ENCODE peak calls at places on chromosomes 16 and 17, in ten cellular contexts. One of them, this sample, is unnamed.

GRCh38 chr17:400257-400656 is 47.6 kb upstream of the RPH3AL start:
- DNase-seq in activated T-cell treated with anti-CD3 and anti-CD28 coated beads, Interleukin-2, amount 50 U/mL, for 24 hours: no peak
- DNase-seq in cardiac muscle cell: no peak
- DNase-seq in astrocyte: no peak
- DNase-seq in RCC 7860: no peak
- DNase-seq in brain microvascular endothelial cell: no peak
- DNase-seq in CMK: no peak
- DNase-seq in germinal center: no peak
- DNase-seq in stimulated activated CD4-positive, alpha-beta T cell treated with anti-CD3 and anti-CD28 coated beads, TNF-alpha, amount 100 ng/mL, for 24 hours: no peak
- DNase-seq in substantia nigra: no peak
- DNase-seq in this sample: no peak

GRCh38 chr17:56595831-56596740 is 2.6 kb downstream of the NOG start:
- DNase-seq in activated T-cell treated with anti-CD3 and anti-CD28 coated beads, Interleukin-2, amount 50 U/mL, for 24 hours: peak; percentile 51
- DNase-seq in cardiac muscle cell: no peak
- DNase-seq in astrocyte: no peak
- DNase-seq in RCC 7860: peak; percentile 34
- DNase-seq in brain microvascular endothelial cell: no peak
- DNase-seq in CMK: no peak
- DNase-seq in germinal center: no peak
- DNase-seq in stimulated activated CD4-positive, alpha-beta T cell treated with anti-CD3 and anti-CD28 coated beads, TNF-alpha, amount 100 ng/mL, for 24 hours: no peak
- DNase-seq in substantia nigra: no peak
- DNase-seq in this sample: no peak

GRCh38 chr17:43799047-43799446 is 18.8 kb downstream of the CFAP97D1 start:
- DNase-seq in activated T-cell treated with anti-CD3 and anti-CD28 coated beads, Interleukin-2, amount 50 U/mL, for 24 hours: no peak
- DNase-seq in cardiac muscle cell: no peak
- DNase-seq in astrocyte: no peak
- DNase-seq in RCC 7860: no peak
- DNase-seq in brain microvascular endothelial cell: no peak
- DNase-seq in CMK: no peak
- DNase-seq in germinal center: no peak
- DNase-seq in stimulated activated CD4-positive, alpha-beta T cell treated with anti-CD3 and anti-CD28 coated beads, TNF-alpha, amount 100 ng/mL, for 24 hours: no peak
- DNase-seq in substantia nigra: no peak
- DNase-seq in this sample: no peak

GRCh38 chr17:45345554-45346254 is 28.9 kb upstream of the MAP3K14 start:
- DNase-seq in activated T-cell treated with anti-CD3 and anti-CD28 coated beads, Interleukin-2, amount 50 U/mL, for 24 hours: no peak
- DNase-seq in cardiac muscle cell: peak; percentile 95
- DNase-seq in astrocyte: peak; percentile 66
- DNase-seq in RCC 7860: no peak
- DNase-seq in brain microvascular endothelial cell: peak; percentile 25
- DNase-seq in CMK: no peak
- DNase-seq in germinal center: no peak
- DNase-seq in stimulated activated CD4-positive, alpha-beta T cell treated with anti-CD3 and anti-CD28 coated beads, TNF-alpha, amount 100 ng/mL, for 24 hours: no peak
- DNase-seq in substantia nigra: no peak
- DNase-seq in this sample: no peak

GRCh38 chr16:19567560-19567959 is 12.1 kb downstream of the VPS35L start:
- DNase-seq in activated T-cell treated with anti-CD3 and anti-CD28 coated beads, Interleukin-2, amount 50 U/mL, for 24 hours: no peak
- DNase-seq in cardiac muscle cell: no peak
- DNase-seq in astrocyte: no peak
- DNase-seq in RCC 7860: no peak
- DNase-seq in brain microvascular endothelial cell: no peak
- DNase-seq in CMK: no peak
- DNase-seq in germinal center: no peak
- DNase-seq in stimulated activated CD4-positive, alpha-beta T cell treated with anti-CD3 and anti-CD28 coated beads, TNF-alpha, amount 100 ng/mL, for 24 hours: no peak
- DNase-seq in substantia nigra: no peak
- DNase-seq in this sample: no peak

GRCh38 chr16:85709766-85710423 is 21.1 kb upstream of the GINS2 start:
- DNase-seq in activated T-cell treated with anti-CD3 and anti-CD28 coated beads, Interleukin-2, amount 50 U/mL, for 24 hours: no peak
- DNase-seq in cardiac muscle cell: no peak
- DNase-seq in astrocyte: no peak
- DNase-seq in RCC 7860: no peak
- DNase-seq in brain microvascular endothelial cell: no peak
- DNase-seq in CMK: no peak
- DNase-seq in germinal center: no peak
- DNase-seq in stimulated activated CD4-positive, alpha-beta T cell treated with anti-CD3 and anti-CD28 coated beads, TNF-alpha, amount 100 ng/mL, for 24 hours: no peak
- DNase-seq in substantia nigra: no peak
- DNase-seq in this sample: no peak

GRCh38 chr16:69709456-69710084 is 16.8 kb downstream of the NQO1 start:
- DNase-seq in activated T-cell treated with anti-CD3 and anti-CD28 coated beads, Interleukin-2, amount 50 U/mL, for 24 hours: no peak
- DNase-seq in cardiac muscle cell: peak; percentile 81
- DNase-seq in astrocyte: peak; percentile 51
- DNase-seq in RCC 7860: peak; percentile 60
- DNase-seq in brain microvascular endothelial cell: peak; percentile 29
- DNase-seq in CMK: no peak
- DNase-seq in germinal center: peak; percentile 51
- DNase-seq in stimulated activated CD4-positive, alpha-beta T cell treated with anti-CD3 and anti-CD28 coated beads, TNF-alpha, amount 100 ng/mL, for 24 hours: no peak
- DNase-seq in substantia nigra: no peak
- DNase-seq in this sample: peak; percentile 55

GRCh38 chr17:40516581-40517285 is 15.3 kb upstream of the TNS4 start:
- DNase-seq in activated T-cell treated with anti-CD3 and anti-CD28 coated beads, Interleukin-2, amount 50 U/mL, for 24 hours: peak; percentile 49
- DNase-seq in cardiac muscle cell: peak; percentile 22
- DNase-seq in astrocyte: peak; percentile 58
- DNase-seq in RCC 7860: peak; percentile 61
- DNase-seq in brain microvascular endothelial cell: no peak
- DNase-seq in CMK: peak; percentile 94
- DNase-seq in germinal center: peak; percentile 58
- DNase-seq in stimulated activated CD4-positive, alpha-beta T cell treated with anti-CD3 and anti-CD28 coated beads, TNF-alpha, amount 100 ng/mL, for 24 hours: no peak
- DNase-seq in substantia nigra: no peak
- DNase-seq in this sample: no peak

GRCh38 chr16:19165101-19165500 is 2.9 kb upstream of the SYT17 start:
- DNase-seq in activated T-cell treated with anti-CD3 and anti-CD28 coated beads, Interleukin-2, amount 50 U/mL, for 24 hours: no peak
- DNase-seq in cardiac muscle cell: no peak
- DNase-seq in astrocyte: peak; percentile 8
- DNase-seq in RCC 7860: no peak
- DNase-seq in brain microvascular endothelial cell: peak; percentile 9
- DNase-seq in CMK: no peak
- DNase-seq in germinal center: no peak
- DNase-seq in stimulated activated CD4-positive, alpha-beta T cell treated with anti-CD3 and anti-CD28 coated beads, TNF-alpha, amount 100 ng/mL, for 24 hours: no peak
- DNase-seq in substantia nigra: no peak
- DNase-seq in this sample: peak; percentile 16

GRCh38 chr17:30393911-30394867 is 15.5 kb downstream of the CPD start:
- DNase-seq in activated T-cell treated with anti-CD3 and anti-CD28 coated beads, Interleukin-2, amount 50 U/mL, for 24 hours: no peak
- DNase-seq in cardiac muscle cell: no peak
- DNase-seq in astrocyte: no peak
- DNase-seq in RCC 7860: no peak
- DNase-seq in brain microvascular endothelial cell: no peak
- DNase-seq in CMK: no peak
- DNase-seq in germinal center: no peak
- DNase-seq in stimulated activated CD4-positive, alpha-beta T cell treated with anti-CD3 and anti-CD28 coated beads, TNF-alpha, amount 100 ng/mL, for 24 hours: no peak
- DNase-seq in substantia nigra: no peak
- DNase-seq in this sample: no peak

This sample was measured in Caki2.